ENCODE peak calls at places on chromosomes 1 and 21, in ten cellular contexts. V, Q, H, P, B, M, R, T, I and Y are unnamed samples.

GRCh38 chr1:162074548-162074947 is 5.1 kb downstream of the NOS1AP start:
- DNase-seq in Q (no peak), M (peak), B (no peak), H (no peak), I (no peak), R (no peak), V (no peak), T (peak), P (no peak), Y (no peak)

GRCh38 chr1:18945401-18945849 is 11.1 kb downstream of the IFFO2 start:
- DNase-seq in H (no peak), P (no peak), B (no peak), T (no peak), Q (no peak), I (peak), R (no peak), V (no peak), M (peak), Y (no peak)

GRCh38 chr1:220966874-220967631 is 87.8 kb downstream of the HLX start:
- DNase-seq in B (no peak), R (no peak), T (no peak), H (no peak), M (no peak), P (peak), I (no peak), V (no peak), Q (no peak), Y (no peak)

GRCh38 chr1:35319988-35320713 is 51.6 kb downstream of the ZMYM4 start:
- DNase-seq in V (no peak), M (peak), R (no peak), I (no peak), H (no peak), T (no peak), Q (no peak), B (no peak), P (no peak), Y (no peak)

GRCh38 chr1:47985001-47985400 is 12.2 kb downstream of the TRABD2B start:
- DNase-seq in T (no peak), H (no peak), V (no peak), Q (no peak), B (no peak), R (no peak), M (no peak), I (no peak), P (no peak), Y (no peak)

GRCh38 chr1:67874501-67875111 is 41.3 kb upstream of the GNG12 start:
- DNase-seq in R (no peak), I (no peak), B (no peak), H (no peak), T (no peak), Q (no peak), M (peak), P (no peak), V (no peak), Y (no peak)

GRCh38 chr1:54220004-54220811 is 20.2 kb downstream of the MRPL37 start:
- DNase-seq in Q (no peak), R (no peak), T (no peak), P (no peak), H (no peak), B (no peak), V (no peak), M (peak), I (no peak), Y (no peak)

GRCh38 chr1:65825736-65826135 is 33.0 kb downstream of the PDE4B start:
- DNase-seq in R (no peak), V (no peak), I (no peak), T (no peak), H (no peak), Q (no peak), M (peak), P (peak), B (no peak), Y (no peak)

GRCh38 chr1:108847464-108847863 is 9.4 kb downstream of the AKNAD1 start:
- DNase-seq in T (no peak), I (no peak), V (no peak), H (no peak), R (no peak), P (no peak), M (no peak), B (no peak), Q (no peak), Y (no peak)

GRCh38 chr1:42117214-42117613 is 36.0 kb upstream of the GUCA2B start:
- DNase-seq in M (no peak), I (no peak), H (no peak), P (no peak), R (no peak), Q (no peak), T (no peak), V (no peak), B (no peak), Y (no peak)

GRCh38 chr1:76870037-76870436 is 2.8 kb downstream of the ST6GALNAC5 start:
- DNase-seq in R (no peak), M (no peak), V (no peak), I (no peak), Q (no peak), P (no peak), H (no peak), T (no peak), B (no peak), Y (no peak)

GRCh38 chr21:38758815-38759214 is 46.9 kb upstream of the ETS2 start:
- DNase-seq in M (peak), I (no peak), V (no peak), Q (no peak), P (no peak), R (no peak), T (no peak), H (no peak), B (no peak), Y (no peak)

GRCh38 chr1:9100471-9101043 is 28.3 kb downstream of the GPR157 start:
- DNase-seq in M (peak), H (no peak), I (no peak), R (no peak), Q (no peak), V (no peak), T (no peak), B (no peak), P (no peak), Y (no peak)

GRCh38 chr1:248847956-248848561 is 10.0 kb downstream of the ZNF672 start:
- DNase-seq in R (no peak), V (no peak), B (no peak), H (no peak), M (no peak), I (no peak), Q (no peak), P (no peak), T (no peak), Y (no peak)

GRCh38 chr1:116855788-116856187 is 53.9 kb upstream of the PTGFRN start:
- DNase-seq in H (peak), B (no peak), R (no peak), I (peak), M (peak), V (no peak), T (no peak), Q (no peak), P (no peak), Y (no peak)

GRCh38 chr1:15090373-15090772 is 63.2 kb upstream of the TMEM51 start:
- DNase-seq in Q (no peak), H (peak), T (peak), V (no peak), I (peak), M (no peak), P (peak), B (no peak), R (no peak), Y (no peak)

GRCh38 chr1:207823531-207823879 is 71.7 kb downstream of the CD46 start:
- DNase-seq in V (no peak), T (no peak), I (no peak), R (no peak), Q (no peak), B (no peak), P (no peak), M (no peak), H (no peak), Y (no peak)

GRCh38 chr1:27031235-27032118 is 18.8 kb upstream of the TENT5B start:
- DNase-seq in P (peak), T (peak), B (no peak), V (no peak), H (no peak), Q (no peak), I (peak), R (no peak), M (peak), Y (no peak)

GRCh38 chr1:220952941-220953340 is 73.7 kb downstream of the HLX start:
- DNase-seq in I (no peak), T (no peak), P (no peak), H (no peak), V (no peak), R (no peak), B (no peak), M (no peak), Q (no peak), Y (no peak)

GRCh38 chr1:18480315-18481189 is at the start of gene KLHDC7A:
- DNase-seq in M (no peak), B (no peak), P (no peak), Q (no peak), I (peak), T (peak), V (no peak), H (no peak), R (no peak), Y (no peak)

GRCh38 chr1:93659805-93660479 is 21.7 kb downstream of the BCAR3 start:
- DNase-seq in V (no peak), Q (no peak), M (peak), H (no peak), P (no peak), B (no peak), I (no peak), T (no peak), R (no peak), Y (no peak)